ENCODE peak calls at places on chromosomes 1 and 21, in nine cellular contexts. V is NCI-H524; F is activated gamma-delta T cell; Z is KG1; K is mesenchymal stem cell; W is lower lobe of right lung; N is HS-5; J is endothelial cell of umbilical vein; R is activated CD8-positive, alpha-beta memory T cell treated with anti-CD3 and anti-CD28 coated beads, Interleukin-2, amount 10 ng/mL, durations not matched to agents 7 days and 5 days. E is an unnamed sample.
A peak's percentile ranks its signal among the peaks of the same experiment; 100 is the strongest.

GRCh38 chr1:33443705-33444180 is 12.8 kb upstream of the PHC2 start:
- DNase-seq in Z (no peak), V (no peak), W (no peak), F (no peak), R (no peak), K (peak; percentile 66), J (no peak), N (no peak), E (no peak)

GRCh38 chr21:24895885-24896734 is 711.2 kb downstream of the MRPL39 start:
- DNase-seq in F (no peak), N (peak; percentile 13), J (no peak), R (no peak), K (no peak), V (no peak), Z (no peak), W (no peak), E (peak; percentile 19)

GRCh38 chr1:244919320-244920282 is 55.3 kb upstream of the HNRNPU start:
- DNase-seq in J (peak; percentile 32), W (no peak), K (no peak), F (no peak), R (no peak), V (no peak), Z (no peak), N (no peak), E (no peak)

GRCh38 chr1:18939398-18940302 is 16.8 kb downstream of the IFFO2 start:
- DNase-seq in J (no peak), W (no peak), N (no peak), Z (no peak), V (no peak), K (peak; percentile 66), F (no peak), R (no peak), E (no peak)

GRCh38 chr1:2494323-2494693 is 18.2 kb downstream of the PLCH2 start:
- DNase-seq in J (no peak), N (peak; percentile 73), R (no peak), F (no peak), Z (no peak), V (no peak), K (peak; percentile 55), W (no peak), E (peak; percentile 57)

GRCh38 chr1:60037669-60038068 is 35.9 kb downstream of the C1orf87 start:
- DNase-seq in K (no peak), N (no peak), Z (no peak), V (no peak), J (no peak), R (no peak), W (no peak), F (no peak), E (no peak)

GRCh38 chr1:209517651-209518050 is 65.9 kb upstream of the CAMK1G start:
- DNase-seq in N (no peak), F (no peak), R (no peak), V (no peak), Z (no peak), J (no peak), K (no peak), W (no peak), E (no peak)

GRCh38 chr1:44294588-44295007 is 60.5 kb downstream of the ERI3 start:
- DNase-seq in W (no peak), Z (no peak), F (no peak), K (no peak), V (peak; percentile 60), R (no peak), J (no peak), N (peak; percentile 48), E (peak; percentile 64)

GRCh38 chr1:175073633-175074032 is 6.0 kb downstream of the TNN start:
- DNase-seq in J (no peak), K (no peak), Z (no peak), R (no peak), W (no peak), V (no peak), F (no peak), N (no peak), E (no peak)

GRCh38 chr1:72869873-72870272 is 587.5 kb upstream of the NEGR1 start:
- DNase-seq in F (no peak), Z (no peak), V (no peak), K (no peak), N (no peak), R (no peak), W (no peak), J (no peak), E (no peak)

GRCh38 chr1:15919316-15919715 is 56.6 kb downstream of the ZBTB17 start:
- DNase-seq in J (no peak), W (no peak), R (peak; percentile 94), K (peak; percentile 36), F (no peak), V (no peak), Z (no peak), N (peak; percentile 36), E (no peak)

GRCh38 chr1:10629816-10630571 is 155.2 kb downstream of the PEX14 start:
- DNase-seq in Z (no peak), R (no peak), J (no peak), N (no peak), F (no peak), K (no peak), V (no peak), W (peak; percentile 39), E (no peak)

GRCh38 chr21:25573409-25574206 is 33.7 kb downstream of the MRPL39 start:
- DNase-seq in N (peak; percentile 93), W (no peak), R (peak; percentile 56), J (peak; percentile 86), K (peak; percentile 93), Z (no peak), F (no peak), V (no peak), E (no peak)

GRCh38 chr1:92728687-92729086 is 56.2 kb downstream of the EVI5 start:
- DNase-seq in V (no peak), F (no peak), J (no peak), W (no peak), Z (no peak), K (no peak), R (no peak), N (peak; percentile 29), E (no peak)

GRCh38 chr1:215433237-215433636 is 133.9 kb upstream of the KCTD3 start:
- DNase-seq in J (no peak), K (no peak), R (no peak), Z (no peak), V (no peak), W (no peak), F (no peak), N (no peak), E (no peak)

GRCh38 chr1:218299416-218299815 is 14.3 kb downstream of the RRP15 start:
- DNase-seq in J (peak; percentile 61), F (no peak), Z (no peak), R (no peak), V (no peak), K (peak; percentile 60), W (no peak), N (no peak), E (no peak)

GRCh38 chr1:201014816-201015200 is 8.7 kb downstream of the KIF21B start:
- DNase-seq in V (no peak), F (no peak), Z (no peak), K (no peak), W (no peak), J (peak; percentile 29), R (no peak), N (no peak), E (no peak)

GRCh38 chr1:54384921-54385726 is 21.1 kb downstream of the SSBP3 start:
- DNase-seq in K (peak; percentile 47), Z (no peak), J (peak; percentile 28), R (no peak), W (no peak), F (no peak), N (no peak), V (no peak), E (no peak)

GRCh38 chr1:7535934-7536878 is 234.9 kb upstream of the VAMP3 start:
- DNase-seq in W (peak; percentile 23), V (no peak), J (no peak), K (no peak), F (no peak), Z (no peak), N (no peak), R (no peak), E (no peak)

GRCh38 chr1:54334996-54335395 is 71.2 kb downstream of the SSBP3 start:
- DNase-seq in J (no peak), R (no peak), F (no peak), V (no peak), W (no peak), Z (no peak), N (no peak), K (peak; percentile 88), E (no peak)

GRCh38 chr1:61244114-61244513 is 161.8 kb downstream of the NFIA start:
- DNase-seq in V (no peak), K (peak; percentile 16), J (peak; percentile 85), N (no peak), Z (no peak), R (peak; percentile 43), F (no peak), W (no peak), E (no peak)

GRCh38 chr1:1929639-1930545 is 10.8 kb upstream of the TMEM52 start:
- DNase-seq in R (peak; percentile 39), F (no peak), V (no peak), Z (no peak), N (no peak), W (no peak), K (no peak), J (no peak), E (peak; percentile 7)

GRCh38 chr1:195202271-195202670 is 1406.0 kb downstream of the KCNT2 start:
- DNase-seq in R (no peak), W (no peak), Z (no peak), N (no peak), V (peak; percentile 74), J (no peak), K (no peak), F (no peak), E (no peak)

GRCh38 chr1:14946567-14947285 is 206.8 kb upstream of the TMEM51 start:
- DNase-seq in R (no peak), N (no peak), F (no peak), W (no peak), Z (no peak), V (no peak), J (peak; percentile 34), K (peak; percentile 84), E (peak; percentile 21)

GRCh38 chr21:40615503-40616376 is 231.2 kb downstream of the DSCAM start:
- DNase-seq in W (no peak), Z (no peak), V (peak; percentile 39), N (no peak), R (no peak), J (no peak), F (no peak), K (no peak), E (no peak)